ENCODE peak calls at places on chromosome 17, in six cellular contexts. J is mesendoderm, W is IMR-90, A is mesenchymal stem cell, D is neuronal stem cell, X is H1. G is an unnamed sample.

GRCh38 chr17:12316021-12316420 is 295.3 kb downstream of the MAP2K4 start:
- DNase-seq in J (no peak), A (no peak), W (peak), D (no peak), X (no peak), G (no peak)

GRCh38 chr17:56751145-56751743 is 82.5 kb downstream of the C17orf67 start:
- DNase-seq in A (peak), X (no peak), W (no peak), J (no peak), D (no peak), G (peak)

GRCh38 chr17:48577330-48577945 is 712 bp downstream of the HOXB4 start:
- DNase-seq in W (peak), A (peak), D (no peak), X (no peak), J (no peak), G (no peak)

GRCh38 chr17:75174996-75175395 is 7.8 kb downstream of the SUMO2 start:
- DNase-seq in J (no peak), X (no peak), A (no peak), D (no peak), W (no peak), G (no peak)

GRCh38 chr17:30570191-30570590 is 93.0 kb downstream of the GOSR1 start:
- DNase-seq in W (no peak), X (no peak), D (no peak), A (no peak), J (no peak), G (no peak)

GRCh38 chr17:38674749-38675615 is at the start of gene EPOP:
- DNase-seq in X (peak), W (peak), J (peak), D (peak), A (peak), G (peak)

GRCh38 chr17:66865151-66865550 is 30.2 kb downstream of the CACNG5 start:
- DNase-seq in A (no peak), D (no peak), W (peak), J (no peak), X (no peak), G (no peak)

GRCh38 chr17:73317554-73318426 is 6.0 kb upstream of the CDC42EP4 start:
- DNase-seq in A (no peak), D (no peak), J (peak), X (no peak), W (no peak), G (peak)

GRCh38 chr17:14202388-14203166 is 34.1 kb downstream of the CDRT15 start:
- DNase-seq in X (no peak), D (no peak), J (no peak), A (no peak), W (no peak), G (no peak)

GRCh38 chr17:11404431-11404830 is 163.4 kb downstream of the SHISA6 start:
- DNase-seq in J (no peak), A (no peak), D (no peak), W (no peak), X (no peak), G (no peak)

GRCh38 chr17:35736236-35736635 is 4.8 kb downstream of the RASL10B start:
- DNase-seq in J (no peak), A (no peak), W (no peak), D (no peak), X (no peak), G (no peak)

GRCh38 chr17:6558276-6558675 is 1.9 kb upstream of the PITPNM3 start:
- DNase-seq in A (no peak), J (no peak), W (no peak), D (no peak), X (no peak), G (no peak)

GRCh38 chr17:7398612-7399011 is 4.3 kb upstream of the PLSCR3 start:
- DNase-seq in X (no peak), J (no peak), A (no peak), W (no peak), D (no peak), G (no peak)

GRCh38 chr17:75734674-75735294 is 13.5 kb downstream of the ITGB4 start:
- DNase-seq in X (no peak), J (no peak), D (no peak), W (no peak), A (no peak), G (no peak)

GRCh38 chr17:63831505-63831904 is 4.0 kb upstream of the FTSJ3 start:
- DNase-seq in J (no peak), A (no peak), W (no peak), X (no peak), D (no peak), G (no peak)

GRCh38 chr17:79933863-79934652 is 94.8 kb upstream of the CBX4 start:
- DNase-seq in J (no peak), D (no peak), W (peak), A (peak), X (no peak), G (no peak)

GRCh38 chr17:64692187-64692586 is 30.1 kb upstream of the SMURF2 start:
- DNase-seq in J (no peak), D (no peak), A (no peak), W (peak), X (no peak), G (no peak)

GRCh38 chr17:27389542-27390140 is 66.6 kb upstream of the KSR1 start:
- DNase-seq in J (no peak), D (no peak), X (no peak), W (no peak), A (no peak), G (no peak)

GRCh38 chr17:48841395-48841831 is 10.6 kb downstream of the CALCOCO2 start:
- DNase-seq in X (no peak), A (peak), J (no peak), W (peak), D (no peak), G (no peak)

GRCh38 chr17:68294617-68295016 is 3.3 kb downstream of the ARSG start:
- DNase-seq in X (no peak), W (no peak), D (no peak), A (no peak), J (no peak), G (no peak)

GRCh38 chr17:68295086-68295485 is 3.8 kb downstream of the ARSG start:
- DNase-seq in D (no peak), W (no peak), X (no peak), J (no peak), A (no peak), G (no peak)

GRCh38 chr17:68298601-68299000 is 7.3 kb downstream of the ARSG start:
- DNase-seq in D (no peak), W (no peak), A (no peak), J (peak), X (no peak), G (no peak)

GRCh38 chr17:68297168-68297567 is 5.9 kb downstream of the ARSG start:
- DNase-seq in J (no peak), A (no peak), W (no peak), X (no peak), D (no peak), G (no peak)

DNA sequence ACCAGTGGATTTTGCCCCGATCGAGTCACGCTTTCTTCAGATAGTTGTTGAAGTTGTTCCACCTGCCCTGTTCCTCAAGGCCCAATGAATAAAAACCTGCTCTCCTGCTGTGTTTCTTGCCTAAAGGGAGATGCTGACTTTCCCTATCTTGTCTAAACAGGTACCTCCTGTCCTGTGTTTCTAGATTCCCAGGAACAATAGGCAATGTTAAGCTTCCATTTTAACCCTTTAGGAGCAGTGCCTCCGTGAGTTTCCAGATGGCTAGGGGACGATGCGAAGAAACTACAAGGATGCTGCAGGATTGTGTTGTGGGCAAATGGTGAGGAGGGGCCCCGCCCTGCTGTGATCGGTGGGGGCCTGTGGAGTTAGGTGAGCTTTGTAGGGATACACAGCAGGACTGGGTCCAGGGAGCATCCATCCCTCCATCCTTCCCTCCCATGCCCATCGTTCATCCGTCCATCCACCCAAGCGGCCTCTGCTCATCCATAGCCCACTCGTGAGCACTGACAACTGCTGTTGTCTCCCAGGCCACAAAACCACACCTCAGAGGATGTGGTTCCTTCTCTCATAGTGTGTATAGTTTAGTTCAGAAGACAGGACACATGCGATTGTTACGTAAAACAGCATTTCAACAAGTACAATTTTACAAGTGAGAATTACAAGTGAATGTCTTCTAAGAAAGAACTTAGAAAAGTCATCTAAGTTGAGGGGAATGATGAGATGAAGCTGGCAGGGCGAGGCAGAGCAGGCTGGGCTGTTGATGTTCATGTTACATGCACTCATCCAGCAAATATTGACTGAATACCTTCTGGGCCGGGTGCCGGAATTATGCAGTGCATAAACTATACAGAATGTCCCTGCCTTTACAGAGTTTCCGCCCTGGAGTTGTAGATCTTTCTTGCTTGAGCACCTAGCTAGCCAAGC is 5.2 kb downstream of the ARSG start:
- DNase-seq in X (no peak), D (no peak), A (no peak), W (no peak), J (peak), G (no peak)
- H2AK5ac ChIP-seq in X (peak), D (no peak), A (no peak), W (no peak), J (no peak), G (no peak)

DNA sequence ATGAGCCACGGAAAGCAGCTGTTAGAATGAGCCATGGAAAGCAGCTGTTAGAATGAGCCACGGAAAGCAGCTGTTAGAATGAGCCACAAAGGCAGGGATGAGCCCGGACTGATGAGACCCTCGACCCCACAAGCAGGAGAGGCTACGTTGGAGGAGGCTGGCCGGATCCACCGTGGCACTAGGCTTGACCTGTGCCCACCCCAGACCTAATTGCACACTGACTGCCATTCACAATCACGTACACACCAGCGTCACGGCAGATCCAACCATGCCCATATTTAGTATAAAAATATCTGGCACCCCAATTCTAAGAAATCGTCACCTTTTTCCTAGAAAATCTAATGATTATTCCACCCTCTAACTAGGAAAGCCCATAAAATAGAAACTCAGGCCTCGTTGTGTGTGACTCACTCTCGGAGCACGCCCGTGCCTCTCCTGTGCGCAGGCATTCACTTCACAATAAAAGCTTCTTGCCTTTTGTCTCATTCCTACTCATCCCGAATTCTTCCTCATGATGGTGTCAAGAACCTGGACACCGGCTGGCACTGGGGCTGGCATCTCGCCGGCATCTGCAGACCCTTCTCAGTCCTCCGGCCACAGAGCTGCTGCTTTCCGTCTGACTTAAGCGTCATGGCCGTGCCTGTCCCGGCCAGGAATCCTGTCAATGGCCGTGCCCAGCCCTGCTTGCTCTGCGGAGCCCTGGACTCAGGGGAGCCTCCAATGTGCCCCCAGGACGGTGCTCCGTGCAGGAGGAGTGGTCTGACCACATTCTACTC is 5.5 kb upstream of the SECTM1 start:
- DNase-seq in W (peak), D (no peak), X (no peak), A (peak), J (peak), G (no peak)
- H3K18ac ChIP-seq in W (peak), D (peak), X (peak), A (peak), J (no peak), G (no peak)

GRCh38 chr17:71183083-71183697 is 937.6 kb upstream of the SOX9 start:
- DNase-seq in D (no peak), A (no peak), W (no peak), J (no peak), X (no peak), G (no peak)
- H2BK15ac ChIP-seq in D (no peak), A (no peak), W (no peak), J (no peak), X (no peak), G (no peak)

DNA sequence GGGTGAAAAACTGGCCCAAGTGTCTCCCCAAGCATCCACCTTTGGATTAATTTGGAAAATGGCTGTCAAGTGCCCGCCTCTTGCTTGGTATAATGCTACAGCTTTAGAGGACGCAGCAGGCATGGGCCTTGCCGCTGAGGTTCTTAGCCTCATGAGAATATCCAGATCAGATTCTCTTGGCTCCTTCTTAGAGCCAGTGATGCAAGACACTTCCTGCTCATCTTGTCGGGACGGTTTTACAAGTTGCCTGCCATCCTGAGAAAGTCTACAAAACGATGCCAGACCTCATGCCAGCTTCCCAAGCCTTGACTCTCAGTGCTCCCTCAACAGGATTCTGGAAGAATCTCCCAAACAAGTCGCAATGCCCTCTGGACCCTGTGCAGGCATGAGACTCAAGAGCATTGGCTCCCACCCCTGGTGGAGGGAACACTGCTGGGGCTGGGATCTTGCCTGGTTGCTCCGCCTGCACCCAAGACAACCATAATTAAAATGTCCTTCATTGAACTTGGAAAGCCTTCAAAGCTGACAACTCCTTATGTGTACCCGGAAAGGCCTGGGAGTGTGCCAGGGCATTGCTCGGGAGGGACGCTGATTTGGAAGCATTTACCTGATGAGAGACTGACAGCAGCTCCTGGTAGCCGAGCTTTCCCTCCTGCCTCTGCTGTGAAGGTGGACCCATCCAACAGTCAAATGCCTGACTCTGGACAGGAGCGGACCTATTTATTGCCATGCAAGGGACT is 25.8 kb upstream of the STH start:
- DNase-seq in A (no peak), D (no peak), J (no peak), W (no peak), X (no peak), G (no peak)
- H2AK5ac ChIP-seq in A (no peak), D (no peak), J (no peak), W (no peak), X (no peak), G (no peak)

DNA sequence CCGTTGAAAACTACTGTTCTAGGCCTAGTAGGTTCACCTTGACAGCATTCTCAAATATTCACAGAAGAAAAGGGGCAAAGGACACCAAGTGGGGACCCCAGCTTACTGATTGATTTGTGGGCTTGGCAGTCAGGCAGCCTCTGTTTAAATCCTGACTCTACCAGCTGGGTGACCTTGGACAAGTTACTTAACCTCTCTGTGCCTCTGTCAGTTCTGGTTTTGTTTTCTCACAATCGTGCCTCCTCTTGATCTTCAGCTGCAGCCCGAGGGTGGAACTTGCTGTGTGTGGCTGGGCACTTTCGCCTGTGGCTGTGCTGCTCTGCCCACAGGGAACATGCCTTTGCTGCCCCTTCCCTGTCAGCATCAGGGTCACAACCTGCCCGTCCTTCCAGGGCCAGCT is 17.8 kb downstream of the RAP1GAP2 start:
- DNase-seq in W (no peak), D (no peak), J (no peak), A (no peak), X (no peak), G (no peak)
- H3K18ac ChIP-seq in W (no peak), D (peak), J (no peak), A (no peak), X (no peak), G (no peak)

G was measured in H9.